ENCODE peak calls at places on chromosomes 13 and 19, in seven cellular contexts. D is transverse colon, K is SK-N-SH, N is GM12892, M is HCT116, O is GM23338, X is HepG2. Y is an unnamed sample.

GRCh38 chr13:109157275-109157674 is 527.9 kb downstream of the MYO16 start:
- DNase-seq in D (no peak), K (no peak), N (no peak), M (no peak), O (peak), X (no peak), Y (no peak)

GRCh38 chr19:54434112-54434861 is 14.7 kb upstream of the LENG8 start:
- DNase-seq in D (no peak), K (peak), N (no peak), M (no peak), O (peak), X (no peak), Y (peak)

GRCh38 chr13:53100394-53101063 is 71.9 kb downstream of the OLFM4 start:
- DNase-seq in D (no peak), K (no peak), N (no peak), M (no peak), O (no peak), X (no peak), Y (no peak)

GRCh38 chr13:89267734-89268133 is 1596.6 kb downstream of the SLITRK5 start:
- DNase-seq in D (no peak), K (no peak), N (no peak), M (no peak), O (no peak), X (no peak), Y (no peak)

GRCh38 chr19:51086153-51086850 is 3.6 kb upstream of the KLK14 start:
- DNase-seq in D (no peak), K (no peak), N (no peak), M (no peak), O (no peak), X (no peak), Y (no peak)

GRCh38 chr19:41263042-41263849 is 926 bp upstream of the HNRNPUL1 start:
- DNase-seq in D (peak), K (peak), N (peak), M (no peak), O (peak), X (peak), Y (peak)

GRCh38 chr19:31352296-31352781 is 3.1 kb upstream of the TSHZ3 start:
- DNase-seq in D (no peak), K (peak), N (no peak), M (no peak), O (peak), X (no peak), Y (no peak)

GRCh38 chr19:4976412-4977298 is 7.7 kb downstream of the KDM4B start:
- DNase-seq in D (peak), K (peak), N (no peak), M (no peak), O (peak), X (peak), Y (peak)

GRCh38 chr13:65914707-65915106 is 1315.4 kb downstream of the PCDH9 start:
- DNase-seq in D (no peak), K (no peak), N (no peak), M (no peak), O (no peak), X (no peak), Y (no peak)

GRCh38 chr13:91513790-91514189 is 115.4 kb downstream of the GPC5 start:
- DNase-seq in D (no peak), K (no peak), N (no peak), M (no peak), O (no peak), X (no peak), Y (no peak)

GRCh38 chr19:38082256-38083118 is 141.5 kb downstream of the DPF1 start:
- DNase-seq in D (no peak), K (no peak), N (no peak), M (no peak), O (no peak), X (no peak), Y (no peak)

GRCh38 chr19:2280633-2281264 is 1.2 kb downstream of the PEAK3 start:
- DNase-seq in D (no peak), K (no peak), N (no peak), M (no peak), O (no peak), X (no peak), Y (no peak)

GRCh38 chr13:112963641-112964040 is 5.4 kb upstream of the MCF2L start:
- DNase-seq in D (peak), K (no peak), N (no peak), M (no peak), O (no peak), X (no peak), Y (no peak)

DNA sequence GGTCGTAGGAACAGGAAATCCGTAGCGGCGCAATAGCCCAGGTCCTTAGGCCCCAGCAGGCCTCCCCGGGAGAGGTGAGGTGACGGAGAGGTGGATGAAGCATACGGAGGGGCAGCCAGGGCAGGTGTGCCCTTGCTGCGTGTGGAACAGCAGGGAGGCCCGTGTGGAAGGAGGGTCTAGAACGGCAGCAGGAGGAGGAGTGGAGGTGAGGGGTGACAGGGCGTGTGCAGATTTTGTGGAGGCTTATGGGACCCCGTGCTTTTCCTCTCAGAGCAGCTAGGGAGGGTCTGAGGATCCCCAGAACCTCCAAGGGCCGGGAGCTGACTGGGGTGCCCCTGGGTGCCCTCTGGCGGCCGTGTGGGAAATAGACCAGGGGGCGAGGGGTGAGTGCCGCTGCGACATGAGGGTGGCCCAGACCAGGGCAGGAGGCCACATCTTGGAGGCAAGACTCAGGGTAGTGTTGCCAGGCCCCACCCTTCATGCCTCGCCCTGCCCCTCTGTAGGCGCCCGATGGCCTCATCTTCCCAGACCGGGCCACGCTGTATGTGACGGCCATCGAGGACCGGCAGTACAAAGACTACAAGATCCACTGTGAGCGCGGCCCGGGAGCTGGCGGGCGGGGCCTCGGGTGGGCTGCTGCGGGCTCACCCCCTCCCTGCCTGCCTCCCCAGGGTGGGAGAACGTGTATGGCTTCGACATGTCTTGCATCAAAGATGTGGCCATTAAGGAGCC is 5.0 kb upstream of the ADM5 start:
- DNase-seq in D (no peak), K (peak), N (peak), M (no peak), O (peak), X (no peak), Y (no peak)
- TF ChIP-seq POLR2AphosphoS5 in D (no peak), K (no peak), N (peak), M (no peak), O (no peak), X (no peak), Y (no peak)

DNA sequence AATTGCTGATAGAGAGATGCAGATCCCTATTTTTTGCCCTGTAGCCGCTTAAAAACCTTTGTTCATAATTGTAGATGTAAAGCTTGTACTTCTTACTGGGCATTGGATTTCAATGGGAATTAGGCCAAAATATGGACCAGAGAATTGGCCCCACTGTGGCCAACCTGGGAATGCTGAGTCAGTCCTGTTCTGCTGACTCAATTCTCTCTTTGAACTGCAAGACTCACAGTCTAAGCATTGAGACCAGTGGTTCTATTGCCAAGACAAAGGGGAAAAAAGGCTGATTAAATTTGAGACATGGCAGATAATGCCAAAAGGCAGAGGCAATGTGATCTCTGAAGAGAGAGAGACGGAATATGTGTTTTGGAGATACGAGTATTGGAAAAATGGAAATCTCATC is 72.5 kb upstream of the UBL3 start:
- DNase-seq in D (no peak), K (no peak), N (no peak), M (no peak), O (no peak), X (no peak), Y (no peak)
- TF ChIP-seq POLR2AphosphoS5 in D (no peak), K (no peak), N (no peak), M (no peak), O (no peak), X (no peak), Y (no peak)

GRCh38 chr13:99980201-99981114 is 1.1 kb upstream of the ZIC2 start:
- DNase-seq in D (peak), K (peak), N (peak), M (peak), O (peak), X (no peak), Y (no peak)
- TF ChIP-seq POLR2AphosphoS5 in D (no peak), K (no peak), N (no peak), M (peak), O (peak), X (no peak), Y (no peak)

GRCh38 chr13:23965346-23965745 is 68.0 kb upstream of the C1QTNF9B start:
- DNase-seq in D (no peak), K (no peak), N (no peak), M (no peak), O (no peak), X (no peak), Y (no peak)

GRCh38 chr13:23963947-23964346 is 66.6 kb upstream of the C1QTNF9B start:
- DNase-seq in D (no peak), K (no peak), N (no peak), M (no peak), O (no peak), X (no peak), Y (no peak)

GRCh38 chr13:23960566-23961156 is 63.4 kb upstream of the C1QTNF9B start:
- DNase-seq in D (no peak), K (no peak), N (no peak), M (peak), O (peak), X (peak), Y (no peak)

GRCh38 chr13:23966221-23966690 is 69.0 kb upstream of the C1QTNF9B start:
- DNase-seq in D (no peak), K (no peak), N (no peak), M (no peak), O (no peak), X (no peak), Y (no peak)

GRCh38 chr13:23963184-23963931 is 66.1 kb upstream of the C1QTNF9B start:
- DNase-seq in D (no peak), K (no peak), N (no peak), M (no peak), O (no peak), X (no peak), Y (no peak)
- TF ChIP-seq POLR2AphosphoS5 in D (no peak), K (no peak), N (no peak), M (no peak), O (no peak), X (no peak), Y (no peak)